ENCODE peak calls at places on chromosomes 16 and 17, in four cellular contexts. One of them, this sample, is unnamed.

GRCh38 chr17:37824534-37825485 is 80.0 kb upstream of the HNF1B start:
- DNase-seq in tibial artery: no peak
- DNase-seq in CD8-positive, alpha-beta memory T cell: no peak
- DNase-seq in sigmoid colon: no peak
- DNase-seq in this sample: peak; percentile 81

GRCh38 chr16:88468289-88469129 is 15.4 kb downstream of the ZFPM1 start:
- DNase-seq in tibial artery: no peak
- DNase-seq in CD8-positive, alpha-beta memory T cell: no peak
- DNase-seq in sigmoid colon: no peak
- DNase-seq in this sample: no peak

GRCh38 chr17:31778538-31778937 is 80.5 kb downstream of the COPRS start:
- DNase-seq in tibial artery: no peak
- DNase-seq in CD8-positive, alpha-beta memory T cell: no peak
- DNase-seq in sigmoid colon: no peak
- DNase-seq in this sample: no peak

GRCh38 chr16:67668495-67669157 is 2.0 kb downstream of the C16orf86 start:
- DNase-seq in tibial artery: no peak
- DNase-seq in CD8-positive, alpha-beta memory T cell: no peak
- DNase-seq in sigmoid colon: no peak
- DNase-seq in this sample: no peak

GRCh38 chr16:56352351-56353053 is 72.8 kb downstream of the AMFR start:
- DNase-seq in tibial artery: peak; percentile 48
- DNase-seq in CD8-positive, alpha-beta memory T cell: no peak
- DNase-seq in sigmoid colon: peak; percentile 62
- DNase-seq in this sample: no peak

GRCh38 chr17:68594552-68594951 is 6.6 kb downstream of the FAM20A start:
- DNase-seq in tibial artery: no peak
- DNase-seq in CD8-positive, alpha-beta memory T cell: no peak
- DNase-seq in sigmoid colon: no peak
- DNase-seq in this sample: no peak

GRCh38 chr16:79122343-79122742 is 478.2 kb downstream of the MAF start:
- DNase-seq in tibial artery: no peak
- DNase-seq in CD8-positive, alpha-beta memory T cell: no peak
- DNase-seq in sigmoid colon: no peak
- DNase-seq in this sample: no peak

GRCh38 chr16:4316732-4317461 is 1.0 kb downstream of the GLIS2 start:
- DNase-seq in tibial artery: peak; percentile 95
- DNase-seq in CD8-positive, alpha-beta memory T cell: no peak
- DNase-seq in sigmoid colon: peak; percentile 81
- DNase-seq in this sample: no peak

GRCh38 chr16:50588276-50588675 is 40.1 kb downstream of the NKD1 start:
- DNase-seq in tibial artery: no peak
- DNase-seq in CD8-positive, alpha-beta memory T cell: no peak
- DNase-seq in sigmoid colon: no peak
- DNase-seq in this sample: no peak

GRCh38 chr17:76561332-76561731 is 21.5 kb downstream of the PRCD start:
- DNase-seq in tibial artery: no peak
- DNase-seq in CD8-positive, alpha-beta memory T cell: peak; percentile 70
- DNase-seq in sigmoid colon: no peak
- DNase-seq in this sample: no peak

GRCh38 chr17:69075823-69076222 is 15.1 kb upstream of the ABCA9 start:
- DNase-seq in tibial artery: no peak
- DNase-seq in CD8-positive, alpha-beta memory T cell: no peak
- DNase-seq in sigmoid colon: no peak
- DNase-seq in this sample: peak; percentile 29

GRCh38 chr17:28041068-28041843 is 1.2 kb upstream of the NLK start:
- DNase-seq in tibial artery: peak; percentile 100
- DNase-seq in CD8-positive, alpha-beta memory T cell: peak; percentile 99
- DNase-seq in sigmoid colon: peak; percentile 100
- DNase-seq in this sample: peak; percentile 100

GRCh38 chr17:68801564-68801963 is 153.6 kb downstream of the ABCA8 start:
- DNase-seq in tibial artery: no peak
- DNase-seq in CD8-positive, alpha-beta memory T cell: no peak
- DNase-seq in sigmoid colon: no peak
- DNase-seq in this sample: no peak

GRCh38 chr16:51648521-51648920 is 497.5 kb upstream of the SALL1 start:
- DNase-seq in tibial artery: no peak
- DNase-seq in CD8-positive, alpha-beta memory T cell: no peak
- DNase-seq in sigmoid colon: no peak
- DNase-seq in this sample: peak; percentile 82

GRCh38 chr16:83561876-83562275 is 245.9 kb upstream of the HSBP1 start:
- DNase-seq in tibial artery: no peak
- DNase-seq in CD8-positive, alpha-beta memory T cell: no peak
- DNase-seq in sigmoid colon: no peak
- DNase-seq in this sample: peak; percentile 18

GRCh38 chr16:13684819-13685218 is 235.1 kb upstream of the ERCC4 start:
- DNase-seq in tibial artery: no peak
- DNase-seq in CD8-positive, alpha-beta memory T cell: no peak
- DNase-seq in sigmoid colon: no peak
- DNase-seq in this sample: no peak

GRCh38 chr17:17204041-17204591 is 2.0 kb downstream of the PLD6 start:
- DNase-seq in tibial artery: peak; percentile 87
- DNase-seq in CD8-positive, alpha-beta memory T cell: no peak
- DNase-seq in sigmoid colon: peak; percentile 92
- DNase-seq in this sample: no peak

GRCh38 chr17:45091778-45092425 is 30.8 kb downstream of the NMT1 start:
- DNase-seq in tibial artery: no peak
- DNase-seq in CD8-positive, alpha-beta memory T cell: no peak
- DNase-seq in sigmoid colon: no peak
- DNase-seq in this sample: peak; percentile 36

GRCh38 chr17:559699-560378 is 154.8 kb downstream of the VPS53 start:
- DNase-seq in tibial artery: peak; percentile 75
- DNase-seq in CD8-positive, alpha-beta memory T cell: no peak
- DNase-seq in sigmoid colon: peak; percentile 67
- DNase-seq in this sample: peak; percentile 92

GRCh38 chr17:35146214-35146833 is 1.3 kb upstream of the UNC45B start:
- DNase-seq in tibial artery: no peak
- DNase-seq in CD8-positive, alpha-beta memory T cell: no peak
- DNase-seq in sigmoid colon: no peak
- DNase-seq in this sample: no peak

GRCh38 chr16:49528035-49528434 is 154.4 kb downstream of the C16orf78 start:
- DNase-seq in tibial artery: no peak
- DNase-seq in CD8-positive, alpha-beta memory T cell: no peak
- DNase-seq in sigmoid colon: no peak
- DNase-seq in this sample: no peak

GRCh38 chr17:42937712-42938596 is 26.3 kb downstream of the AARSD1 start:
- DNase-seq in tibial artery: no peak
- DNase-seq in CD8-positive, alpha-beta memory T cell: no peak
- DNase-seq in sigmoid colon: peak; percentile 71
- DNase-seq in this sample: peak; percentile 64

GRCh38 chr17:7042507-7043194 is 1.2 kb downstream of the SLC16A11 start:
- DNase-seq in tibial artery: no peak
- DNase-seq in CD8-positive, alpha-beta memory T cell: peak; percentile 45
- DNase-seq in sigmoid colon: no peak
- DNase-seq in this sample: no peak

GRCh38 chr16:88539652-88540345 is 30.4 kb upstream of the ZC3H18 start:
- DNase-seq in tibial artery: no peak
- DNase-seq in CD8-positive, alpha-beta memory T cell: peak; percentile 24
- DNase-seq in sigmoid colon: no peak
- DNase-seq in this sample: no peak

GRCh38 chr17:58303981-58304734 is 23.4 kb upstream of the MPO start:
- DNase-seq in tibial artery: no peak
- DNase-seq in CD8-positive, alpha-beta memory T cell: peak; percentile 43
- DNase-seq in sigmoid colon: peak; percentile 70
- DNase-seq in this sample: peak; percentile 29

GRCh38 chr16:69093974-69094373 is 11.5 kb upstream of the HAS3 start:
- DNase-seq in tibial artery: no peak
- DNase-seq in CD8-positive, alpha-beta memory T cell: no peak
- DNase-seq in sigmoid colon: no peak
- DNase-seq in this sample: no peak

GRCh38 chr17:34826332-34826731 is 134.9 kb downstream of the CCT6B start:
- DNase-seq in tibial artery: no peak
- DNase-seq in CD8-positive, alpha-beta memory T cell: no peak
- DNase-seq in sigmoid colon: no peak
- DNase-seq in this sample: no peak

GRCh38 chr17:2202302-2202995 is 101.1 kb downstream of the SMG6 start:
- DNase-seq in tibial artery: no peak
- DNase-seq in CD8-positive, alpha-beta memory T cell: no peak
- DNase-seq in sigmoid colon: no peak
- DNase-seq in this sample: no peak

GRCh38 chr16:31253642-31254045 is 6.1 kb upstream of the ITGAM start:
- DNase-seq in tibial artery: no peak
- DNase-seq in CD8-positive, alpha-beta memory T cell: no peak
- DNase-seq in sigmoid colon: no peak
- DNase-seq in this sample: no peak

GRCh38 chr16:88803264-88803987 is at the start of gene CDT1:
- DNase-seq in tibial artery: peak; percentile 91
- DNase-seq in CD8-positive, alpha-beta memory T cell: peak; percentile 82
- DNase-seq in sigmoid colon: peak; percentile 91
- DNase-seq in this sample: peak; percentile 64

GRCh38 chr17:57463103-57463885 is 207.0 kb downstream of the MSI2 start:
- DNase-seq in tibial artery: no peak
- DNase-seq in CD8-positive, alpha-beta memory T cell: no peak
- DNase-seq in sigmoid colon: no peak
- DNase-seq in this sample: peak; percentile 72

GRCh38 chr16:15404792-15405191 is 9.2 kb downstream of the MPV17L start:
- DNase-seq in tibial artery: peak; percentile 65
- DNase-seq in CD8-positive, alpha-beta memory T cell: no peak
- DNase-seq in sigmoid colon: no peak
- DNase-seq in this sample: no peak

DNA sequence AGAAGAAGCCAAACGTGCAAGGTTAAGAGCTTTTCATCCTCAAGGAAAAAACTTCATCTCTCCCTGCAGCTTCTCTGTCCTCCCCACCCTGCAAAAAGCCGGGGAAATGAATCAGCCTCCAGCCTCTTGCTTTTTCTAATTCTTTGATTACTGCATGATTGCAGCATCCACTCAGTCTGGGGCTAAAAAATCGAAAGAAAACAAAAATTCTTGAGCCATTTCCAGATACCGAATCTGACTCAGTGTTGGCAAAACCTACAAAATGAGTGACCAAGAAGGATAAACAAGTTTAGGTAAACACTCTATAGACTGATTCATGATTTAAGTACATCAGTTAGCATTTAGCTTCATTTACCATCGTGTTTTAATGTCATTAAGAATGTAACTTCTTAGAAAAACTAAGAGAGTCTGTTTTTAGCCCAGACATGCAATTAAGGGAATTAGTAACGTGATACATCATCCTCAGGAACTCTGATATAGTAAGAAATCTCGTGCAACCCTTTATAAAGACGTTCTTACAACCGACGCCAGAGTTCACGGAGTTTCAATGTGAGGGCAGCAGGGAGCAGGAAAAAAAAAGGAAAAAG is 287.3 kb upstream of the FOXF1 start:
- DNase-seq in tibial artery: no peak
- DNase-seq in CD8-positive, alpha-beta memory T cell: no peak
- DNase-seq in sigmoid colon: peak; percentile 61
- DNase-seq in this sample: peak; percentile 89
- H3K4me3 ChIP-seq in tibial artery: no peak overlapping the region
- H3K4me3 ChIP-seq in CD8-positive, alpha-beta memory T cell: no peak overlapping the region
- H3K4me3 ChIP-seq in sigmoid colon: no peak overlapping the region
- H3K4me3 ChIP-seq in this sample: peak overlapping the region; percentile 49

GRCh38 chr17:4900231-4901107 is 1.1 kb downstream of the C17orf107 start:
- DNase-seq in tibial artery: no peak
- DNase-seq in CD8-positive, alpha-beta memory T cell: peak; percentile 83
- DNase-seq in sigmoid colon: no peak
- DNase-seq in this sample: no peak

GRCh38 chr17:4898351-4898750 is 985 bp upstream of the C17orf107 start:
- DNase-seq in tibial artery: no peak
- DNase-seq in CD8-positive, alpha-beta memory T cell: no peak
- DNase-seq in sigmoid colon: no peak
- DNase-seq in this sample: no peak

GRCh38 chr17:4899341-4900230 is at the start of gene C17orf107:
- DNase-seq in tibial artery: peak; percentile 88
- DNase-seq in CD8-positive, alpha-beta memory T cell: peak; percentile 96
- DNase-seq in sigmoid colon: peak; percentile 90
- DNase-seq in this sample: peak; percentile 65

GRCh38 chr17:4897785-4898184 is 1.6 kb upstream of the C17orf107 start:
- DNase-seq in tibial artery: no peak
- DNase-seq in CD8-positive, alpha-beta memory T cell: no peak
- DNase-seq in sigmoid colon: no peak
- DNase-seq in this sample: no peak

GRCh38 chr17:4898927-4899326 is 409 bp upstream of the C17orf107 start:
- DNase-seq in tibial artery: no peak
- DNase-seq in CD8-positive, alpha-beta memory T cell: no peak
- DNase-seq in sigmoid colon: no peak
- DNase-seq in this sample: no peak
- H3K4me3 ChIP-seq in tibial artery: peak overlapping the region; percentile 59
- H3K4me3 ChIP-seq in CD8-positive, alpha-beta memory T cell: peak overlapping the region; percentile 83
- H3K4me3 ChIP-seq in sigmoid colon: peak overlapping the region; percentile 47
- H3K4me3 ChIP-seq in this sample: peak overlapping the region; percentile 69

GRCh38 chr16:57373117-57373947 is 1.0 kb downstream of the CX3CL1 start:
- DNase-seq in tibial artery: no peak
- DNase-seq in CD8-positive, alpha-beta memory T cell: no peak
- DNase-seq in sigmoid colon: no peak
- DNase-seq in this sample: no peak
- H3K4me3 ChIP-seq in tibial artery: peak overlapping the region; percentile 65
- H3K4me3 ChIP-seq in CD8-positive, alpha-beta memory T cell: no peak overlapping the region
- H3K4me3 ChIP-seq in sigmoid colon: peak overlapping the region; percentile 64
- H3K4me3 ChIP-seq in this sample: no peak overlapping the region

GRCh38 chr17:21017861-21018260 is 24.9 kb downstream of the USP22 start:
- DNase-seq in tibial artery: peak; percentile 48
- DNase-seq in CD8-positive, alpha-beta memory T cell: no peak
- DNase-seq in sigmoid colon: peak; percentile 50
- DNase-seq in this sample: no peak

GRCh38 chr17:21018894-21019293 is 23.9 kb downstream of the USP22 start:
- DNase-seq in tibial artery: no peak
- DNase-seq in CD8-positive, alpha-beta memory T cell: no peak
- DNase-seq in sigmoid colon: peak; percentile 66
- DNase-seq in this sample: no peak

GRCh38 chr17:21016826-21017225 is 26.0 kb downstream of the USP22 start:
- DNase-seq in tibial artery: no peak
- DNase-seq in CD8-positive, alpha-beta memory T cell: no peak
- DNase-seq in sigmoid colon: no peak
- DNase-seq in this sample: no peak

GRCh38 chr17:21015564-21015963 is 27.2 kb downstream of the USP22 start:
- DNase-seq in tibial artery: peak; percentile 38
- DNase-seq in CD8-positive, alpha-beta memory T cell: no peak
- DNase-seq in sigmoid colon: peak; percentile 54
- DNase-seq in this sample: no peak

DNA sequence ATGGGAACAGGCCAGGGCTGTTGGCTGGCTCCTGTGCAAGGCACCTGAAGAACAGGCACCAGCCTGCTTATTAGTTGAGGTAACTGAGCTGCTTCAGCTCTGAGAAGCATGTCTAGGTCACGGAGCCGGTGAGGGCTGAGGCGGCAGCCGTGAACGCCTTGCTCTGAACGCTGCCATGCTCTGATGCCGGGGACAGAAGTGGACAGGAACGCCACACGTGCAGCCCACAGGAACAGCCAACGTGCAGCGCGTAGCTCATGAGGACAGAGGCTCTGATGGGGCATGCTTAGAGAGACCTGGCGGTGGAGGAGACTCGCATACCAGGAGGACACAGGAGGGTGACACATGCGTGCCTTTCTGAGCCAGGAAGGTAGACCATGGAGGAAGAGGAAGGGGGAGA is 25.6 kb downstream of the USP22 start:
- DNase-seq in tibial artery: no peak
- DNase-seq in CD8-positive, alpha-beta memory T cell: no peak
- DNase-seq in sigmoid colon: peak; percentile 56
- DNase-seq in this sample: no peak
- H3K4me3 ChIP-seq in tibial artery: no peak overlapping the region
- H3K4me3 ChIP-seq in CD8-positive, alpha-beta memory T cell: no peak overlapping the region
- H3K4me3 ChIP-seq in sigmoid colon: no peak overlapping the region
- H3K4me3 ChIP-seq in this sample: no peak overlapping the region

DNA sequence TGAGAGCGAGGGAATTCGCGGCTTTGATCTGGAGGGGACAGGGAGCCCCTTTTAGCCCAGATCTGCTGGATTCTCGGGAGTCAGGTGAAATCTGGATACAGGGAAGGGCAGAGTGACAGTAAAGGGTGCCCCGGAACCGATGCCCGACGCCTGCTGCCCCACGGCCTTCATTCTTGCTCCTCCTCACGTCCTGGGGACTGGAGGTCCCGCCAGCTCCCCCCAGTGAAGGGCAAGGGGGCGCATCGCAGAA is 596 bp downstream of the OR1F1 start:
- DNase-seq in tibial artery: no peak
- DNase-seq in CD8-positive, alpha-beta memory T cell: no peak
- DNase-seq in sigmoid colon: no peak
- DNase-seq in this sample: no peak
- H3K4me3 ChIP-seq in tibial artery: peak overlapping the region; percentile 2
- H3K4me3 ChIP-seq in CD8-positive, alpha-beta memory T cell: peak overlapping the region; percentile 43
- H3K4me3 ChIP-seq in sigmoid colon: no peak overlapping the region
- H3K4me3 ChIP-seq in this sample: peak overlapping the region; percentile 67